ENCODE peak calls at places on chromosomes 5 and 9, in six cellular contexts. C is left ventricle myocardium superior; H is T47D; V is hypothalamus; E is T-helper 9 cell; S is activated CD4-positive, alpha-beta memory T cell treated with anti-CD3 and anti-CD28 coated beads, Interleukin-2, amount 10 ng/mL, durations not matched to agents 7 days and 5 days. W is an unnamed sample.

GRCh38 chr5:14439087-14439841 is 142.3 kb upstream of the OTULINL start:
- DNase-seq in C (no peak), H (no peak), V (no peak), E (no peak), S (no peak), W (no peak)

GRCh38 chr5:122896598-122897282 is 51.3 kb downstream of the SNX24 start:
- DNase-seq in C (no peak), H (no peak), V (no peak), E (no peak), S (no peak), W (no peak)

GRCh38 chr9:110217656-110218099 is 9.7 kb upstream of the C9orf152 start:
- DNase-seq in C (no peak), H (no peak), V (no peak), E (no peak), S (no peak), W (no peak)

GRCh38 chr9:132288371-132288770 is 66.4 kb downstream of the SETX start:
- DNase-seq in C (no peak), H (no peak), V (no peak), E (no peak), S (no peak), W (no peak)

GRCh38 chr5:16456103-16456832 is 9.3 kb downstream of the ZNF622 start:
- DNase-seq in C (peak), H (peak), V (peak), E (no peak), S (peak), W (no peak)

GRCh38 chr5:135489466-135490244 is 37.5 kb upstream of the TIFAB start:
- DNase-seq in C (no peak), H (no peak), V (no peak), E (no peak), S (no peak), W (no peak)

GRCh38 chr9:136484153-136485048 is 1.6 kb upstream of the SEC16A start:
- DNase-seq in C (no peak), H (no peak), V (no peak), E (peak), S (peak), W (no peak)

GRCh38 chr5:179803651-179804598 is 2.7 kb downstream of the MGAT4B start:
- DNase-seq in C (no peak), H (no peak), V (no peak), E (no peak), S (peak), W (peak)

GRCh38 chr5:149581931-149582768 is 852 bp downstream of the ARHGEF37 start:
- DNase-seq in C (no peak), H (no peak), V (no peak), E (no peak), S (no peak), W (peak)

GRCh38 chr5:35687961-35688360 is 70.3 kb downstream of the SPEF2 start:
- DNase-seq in C (no peak), H (no peak), V (no peak), E (no peak), S (no peak), W (no peak)

GRCh38 chr5:165559645-165560044 is 2054.2 kb downstream of the MAT2B start:
- DNase-seq in C (no peak), H (no peak), V (no peak), E (no peak), S (no peak), W (no peak)

GRCh38 chr5:175688352-175689146 is 30.7 kb downstream of the HRH2 start:
- DNase-seq in C (no peak), H (no peak), V (no peak), E (no peak), S (no peak), W (no peak)

GRCh38 chr5:98938459-98938858 is 9.7 kb upstream of the CHD1 start:
- DNase-seq in C (no peak), H (peak), V (no peak), E (no peak), S (no peak), W (no peak)

GRCh38 chr9:120265791-120266190 is 314.2 kb downstream of the CDK5RAP2 start:
- DNase-seq in C (peak), H (no peak), V (no peak), E (no peak), S (no peak), W (peak)

GRCh38 chr5:29702875-29703274 is 1490.6 kb upstream of the CDH6 start:
- DNase-seq in C (no peak), H (no peak), V (no peak), E (no peak), S (no peak), W (no peak)

GRCh38 chr5:148740966-148741742 is 85.3 kb upstream of the ADRB2 start:
- DNase-seq in C (no peak), H (peak), V (no peak), E (no peak), S (no peak), W (no peak)

GRCh38 chr5:14665110-14665822 is 748 bp downstream of the OTULIN start:
- DNase-seq in C (peak), H (peak), V (peak), E (no peak), S (peak), W (peak)

GRCh38 chr9:1869843-1870242 is 145.3 kb upstream of the SMARCA2 start:
- DNase-seq in C (no peak), H (no peak), V (no peak), E (no peak), S (no peak), W (no peak)

GRCh38 chr5:180522350-180522749 is 28.2 kb downstream of the CNOT6 start:
- DNase-seq in C (no peak), H (no peak), V (no peak), E (no peak), S (no peak), W (no peak)

GRCh38 chr5:55276771-55277170 is 30.7 kb downstream of the DHX29 start:
- DNase-seq in C (no peak), H (no peak), V (no peak), E (no peak), S (no peak), W (no peak)

GRCh38 chr9:36154213-36154952 is 14.8 kb upstream of the CCIN start:
- DNase-seq in C (no peak), H (no peak), V (peak), E (no peak), S (no peak), W (peak)

GRCh38 chr5:39399135-39400036 is 25.4 kb downstream of the DAB2 start:
- DNase-seq in C (no peak), H (no peak), V (no peak), E (no peak), S (no peak), W (no peak)

GRCh38 chr9:12973702-12974101 is 198.9 kb downstream of the LURAP1L start:
- DNase-seq in C (no peak), H (no peak), V (no peak), E (no peak), S (no peak), W (no peak)

GRCh38 chr5:93899026-93899600 is 157.7 kb upstream of the POU5F2 start:
- DNase-seq in C (no peak), H (no peak), V (no peak), E (no peak), S (no peak), W (no peak)

GRCh38 chr5:91382530-91383026 is 539 bp downstream of the ARRDC3 start:
- DNase-seq in C (no peak), H (no peak), V (peak), E (peak), S (peak), W (no peak)

GRCh38 chr5:8012131-8012977 is 143.4 kb downstream of the MTRR start:
- DNase-seq in C (no peak), H (no peak), V (no peak), E (no peak), S (no peak), W (no peak)

GRCh38 chr9:20702565-20702964 is 18.5 kb downstream of the FOCAD start:
- DNase-seq in C (no peak), H (no peak), V (no peak), E (no peak), S (no peak), W (no peak)

GRCh38 chr5:126677101-126677500 is 76.4 kb downstream of the PHAX start:
- DNase-seq in C (no peak), H (no peak), V (no peak), E (no peak), S (no peak), W (no peak)

GRCh38 chr5:95786821-95787408 is 35.6 kb downstream of the GLRX start:
- DNase-seq in C (no peak), H (no peak), V (no peak), E (no peak), S (no peak), W (no peak)

GRCh38 chr9:137303893-137304382 is 1.9 kb upstream of the NRARP start:
- DNase-seq in C (no peak), H (no peak), V (peak), E (no peak), S (no peak), W (no peak)

GRCh38 chr9:108057421-108058136 is 568.0 kb upstream of the KLF4 start:
- DNase-seq in C (no peak), H (peak), V (no peak), E (no peak), S (no peak), W (no peak)

GRCh38 chr5:23507278-23507685 is at the start of gene PRDM9:
- DNase-seq in C (peak), H (no peak), V (peak), E (no peak), S (no peak), W (peak)

W was measured in heart left ventricle.